ENCODE peak calls at places on chromosome 19, in seven cellular contexts. W is IMR-90, A is transverse colon, E is lower lobe of right lung, P is right atrium auricular region, C is spleen, V is epithelial cell of esophagus. U is an unnamed sample.

GRCh38 chr19:2294377-2295335 is 12.7 kb upstream of the PEAK3 start:
- DNase-seq in P (no peak), E (no peak), V (no peak), C (peak), W (peak), A (no peak), U (no peak)

GRCh38 chr19:12163841-12164240 is 945 bp downstream of the ZNF136 start:
- DNase-seq in A (no peak), V (peak), E (no peak), C (no peak), P (no peak), W (peak), U (no peak)

GRCh38 chr19:18440421-18440877 is 2.5 kb upstream of the ISYNA1 start:
- DNase-seq in V (peak), W (no peak), E (no peak), A (no peak), P (no peak), C (peak), U (no peak)

GRCh38 chr19:57566396-57567256 is 7.0 kb upstream of the ZNF550 start:
- DNase-seq in V (peak), E (no peak), P (no peak), A (no peak), C (no peak), W (peak), U (no peak)

GRCh38 chr19:50222691-50223438 is 19.4 kb downstream of the MYH14 start:
- DNase-seq in W (no peak), P (no peak), A (no peak), V (no peak), E (no peak), C (no peak), U (no peak)

GRCh38 chr19:44891016-44891882 is at the start of gene TOMM40:
- DNase-seq in E (peak), P (no peak), W (peak), C (peak), V (no peak), A (peak), U (peak)

GRCh38 chr19:8194528-8195275 is 14.5 kb upstream of the CERS4 start:
- DNase-seq in E (peak), P (no peak), C (peak), A (peak), W (no peak), V (no peak), U (no peak)

GRCh38 chr19:13033819-13034611 is 38.7 kb downstream of the NFIX start:
- DNase-seq in E (peak), V (peak), A (peak), W (peak), C (no peak), P (peak), U (no peak)

GRCh38 chr19:5358173-5358800 is 17.7 kb upstream of the PTPRS start:
- DNase-seq in V (no peak), C (no peak), A (no peak), W (peak), P (no peak), E (no peak), U (no peak)

GRCh38 chr19:47582320-47582909 is 9.5 kb upstream of the ZNF541 start:
- DNase-seq in V (no peak), P (no peak), W (peak), A (no peak), E (no peak), C (no peak), U (no peak)

GRCh38 chr19:30563691-30564090 is 191.5 kb downstream of the ZNF536 start:
- DNase-seq in E (no peak), V (no peak), C (no peak), W (no peak), A (no peak), P (no peak), U (no peak)

GRCh38 chr19:2444251-2445002 is 12.3 kb downstream of the LMNB2 start:
- DNase-seq in C (no peak), E (no peak), P (no peak), V (no peak), W (no peak), A (no peak), U (no peak)

GRCh38 chr19:2616741-2617392 is 85.6 kb downstream of the GNG7 start:
- DNase-seq in C (peak), P (no peak), W (no peak), A (peak), V (no peak), E (peak), U (peak)

GRCh38 chr19:17318966-17319365 is 9.6 kb downstream of the DDA1 start:
- DNase-seq in C (no peak), P (no peak), V (no peak), A (no peak), E (no peak), W (no peak), U (no peak)

GRCh38 chr19:47778954-47779351 is 450 bp downstream of the SELENOW start:
- DNase-seq in W (no peak), P (peak), V (no peak), C (no peak), A (peak), E (no peak), U (no peak)

GRCh38 chr19:5115771-5116202 is 146.9 kb downstream of the KDM4B start:
- DNase-seq in P (no peak), V (no peak), W (peak), E (no peak), C (no peak), A (no peak), U (no peak)

GRCh38 chr19:2981898-2982297 is 4.5 kb downstream of the TLE6 start:
- DNase-seq in W (no peak), E (no peak), P (no peak), A (no peak), C (no peak), V (no peak), U (no peak)

GRCh38 chr19:13089139-13089856 is 13.4 kb downstream of the LYL1 start:
- DNase-seq in W (no peak), A (no peak), E (no peak), P (no peak), V (no peak), C (no peak), U (peak)

GRCh38 chr19:18450934-18451836 is 13.3 kb upstream of the ISYNA1 start:
- DNase-seq in V (peak), C (peak), W (peak), E (peak), P (peak), A (peak), U (no peak)

GRCh38 chr19:34253711-34254551 is 423 bp upstream of the GARRE1 start:
- DNase-seq in P (peak), A (peak), E (peak), C (peak), V (peak), W (peak), U (no peak)

GRCh38 chr19:48696353-48697010 is 711 bp downstream of the FUT2 start:
- DNase-seq in E (no peak), V (peak), A (peak), P (no peak), W (no peak), C (no peak), U (no peak)

GRCh38 chr19:36059180-36059910 is 4.6 kb downstream of the WDR62 start:
- DNase-seq in W (no peak), V (no peak), C (no peak), P (no peak), A (no peak), E (no peak), U (no peak)

GRCh38 chr19:36064829-36065228 is 10.1 kb downstream of the WDR62 start:
- DNase-seq in V (no peak), C (no peak), W (no peak), E (no peak), P (no peak), A (no peak), U (no peak)

GRCh38 chr19:36061367-36061766 is 6.7 kb downstream of the WDR62 start:
- DNase-seq in C (no peak), A (no peak), P (no peak), V (no peak), E (no peak), W (no peak), U (no peak)

GRCh38 chr19:36058481-36059179 is 3.9 kb downstream of the WDR62 start:
- DNase-seq in V (no peak), E (no peak), C (no peak), W (no peak), P (no peak), A (no peak), U (no peak)

DNA sequence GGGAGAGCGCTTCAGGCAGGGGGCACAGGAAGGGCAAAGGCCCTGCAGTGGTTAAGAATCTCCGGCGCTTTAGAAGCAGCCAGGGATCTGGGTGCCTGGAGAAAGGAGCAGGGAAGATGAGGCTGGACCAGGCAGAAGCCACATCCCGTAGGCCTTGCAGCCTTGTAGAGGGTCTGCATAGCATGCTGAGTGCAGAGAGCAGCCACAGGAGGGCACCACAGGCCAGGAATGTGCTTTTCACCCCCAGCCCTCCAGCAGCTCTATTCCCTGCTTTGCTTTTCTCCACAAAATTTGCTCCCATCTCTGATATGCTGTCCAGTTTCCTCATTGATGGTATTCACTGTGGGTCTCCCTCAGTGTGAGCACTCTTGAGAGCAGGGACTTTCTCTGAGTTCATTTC is 5.7 kb downstream of the WDR62 start:
- DNase-seq in C (peak), V (peak), E (no peak), P (no peak), A (peak), W (peak), U (no peak)
- TF ChIP-seq CTCF in C (peak), V (peak), E (peak), P (peak), A (peak), W (peak), U (peak)

DNA sequence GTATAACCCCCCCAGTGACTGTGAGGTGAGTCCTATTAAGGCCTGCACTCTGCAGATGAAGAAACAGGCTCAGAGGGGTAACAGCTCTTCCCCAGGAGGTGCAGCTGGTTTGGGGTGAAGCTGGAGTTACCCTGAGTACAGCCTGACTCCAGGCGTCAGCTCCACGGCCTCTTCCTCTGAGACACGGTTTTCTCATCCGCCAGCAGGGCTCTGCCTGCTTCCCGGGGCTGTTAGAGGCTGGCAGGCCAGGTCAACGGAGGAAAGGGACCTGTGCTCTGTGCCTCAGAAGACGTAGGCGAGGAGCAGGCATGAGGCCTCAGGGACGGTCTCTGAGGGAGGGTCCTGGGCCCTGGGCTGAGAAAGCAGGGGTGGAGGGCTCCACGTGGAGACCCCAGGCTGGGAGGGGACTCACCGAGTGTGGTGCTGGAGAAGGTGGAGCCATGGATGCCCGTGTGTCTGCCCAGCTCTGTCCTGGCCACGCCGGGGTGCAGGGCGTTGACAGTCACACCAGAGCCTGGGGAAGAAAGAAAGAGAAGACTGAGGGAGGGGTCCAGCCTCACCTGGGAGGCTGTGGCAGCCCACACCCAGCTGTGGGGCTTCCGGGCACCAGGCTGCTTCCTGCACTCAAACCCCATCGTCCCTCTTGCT is 9.0 kb upstream of the GP6 start:
- DNase-seq in C (no peak), W (no peak), P (no peak), V (no peak), E (no peak), A (no peak), U (peak)
- TF ChIP-seq CTCF in C (no peak), W (no peak), P (no peak), V (no peak), E (no peak), A (no peak), U (no peak)

DNA sequence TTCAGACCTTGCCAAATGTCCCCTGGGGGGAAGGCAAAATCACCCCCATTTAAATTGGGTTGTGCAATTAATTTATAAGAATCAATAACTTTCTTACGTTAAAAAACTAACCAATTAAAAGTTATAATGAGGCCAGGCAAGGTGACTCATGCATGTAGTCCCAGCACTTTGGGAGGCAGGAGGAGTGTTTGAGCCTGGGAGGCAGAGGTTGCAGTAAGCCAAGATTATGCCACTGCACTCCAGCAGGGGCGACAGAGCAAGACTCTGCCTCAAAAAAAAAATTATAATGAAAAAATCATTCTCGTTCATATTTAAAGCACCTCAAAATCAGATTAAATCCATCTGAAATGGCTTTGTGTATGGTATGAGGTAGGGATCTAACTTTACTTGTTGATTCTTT is 18.4 kb upstream of the SIGLEC14 start:
- DNase-seq in A (no peak), V (peak), W (no peak), P (no peak), C (no peak), E (no peak), U (no peak)
- TF ChIP-seq CTCF in A (no peak), V (peak), W (peak), P (no peak), C (no peak), E (no peak), U (peak)

DNA sequence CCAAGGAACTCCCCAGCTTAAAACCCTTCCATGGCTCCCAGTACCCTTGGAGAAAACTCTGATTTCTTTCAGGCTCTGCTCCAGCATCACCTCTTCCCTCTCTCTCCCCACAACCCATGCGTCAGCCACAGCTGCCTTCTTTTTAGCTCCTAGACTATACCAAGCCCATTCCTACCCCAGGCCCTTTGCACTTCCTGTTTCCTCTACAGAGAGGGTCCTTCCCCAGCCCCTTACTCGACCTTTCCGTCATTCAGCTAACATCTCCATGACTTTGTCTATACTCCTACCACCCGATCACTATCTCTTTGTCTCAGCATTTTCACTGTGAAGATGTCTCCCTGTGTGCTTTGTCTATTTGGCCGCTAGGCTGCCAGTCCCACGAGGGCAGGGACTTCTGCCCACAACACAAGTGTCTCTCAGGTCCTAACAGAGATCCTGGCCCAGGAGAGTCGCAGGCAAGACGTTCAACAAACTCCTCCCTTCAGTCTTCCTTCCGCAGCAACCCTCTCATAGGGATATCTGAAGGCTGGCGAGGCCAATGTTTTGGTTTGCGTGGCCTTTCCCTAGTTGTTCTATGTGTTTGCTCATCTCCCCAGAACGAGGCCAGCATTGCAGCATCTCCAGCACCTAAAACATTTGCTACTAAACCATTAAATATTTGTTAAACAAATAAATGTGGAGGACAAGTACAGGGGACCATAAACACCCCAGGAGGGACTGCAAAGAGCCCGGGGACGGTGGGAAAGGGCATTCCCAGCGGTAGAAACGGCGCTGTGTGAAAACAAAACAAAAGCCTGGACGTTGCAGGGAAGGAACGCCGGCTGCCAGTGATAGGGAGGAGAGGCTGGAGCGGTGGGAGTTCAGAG is 816 bp downstream of the CCNP start:
- DNase-seq in C (no peak), A (no peak), P (no peak), W (peak), V (no peak), E (no peak), U (no peak)
- TF ChIP-seq CTCF in C (no peak), A (no peak), P (no peak), W (no peak), V (no peak), E (no peak), U (no peak)